ENCODE peak calls at places on chromosome 14, in five cellular contexts. W, J, F, Q and G are unnamed samples.

GRCh38 chr14:22551597-22551982 is 37.4 kb downstream of the DAD1 start:
- DNase-seq in W (no peak), J (peak), F (no peak), Q (no peak), G (no peak)

GRCh38 chr14:84208451-84208850 is 1321.5 kb upstream of the FLRT2 start:
- DNase-seq in W (no peak), J (no peak), F (peak), Q (no peak), G (no peak)

GRCh38 chr14:75430106-75430505 is 2.3 kb downstream of the JDP2 start:
- DNase-seq in W (no peak), J (no peak), F (no peak), Q (no peak), G (no peak)

GRCh38 chr14:67541448-67542387 is 8.6 kb downstream of the PLEKHH1 start:
- DNase-seq in W (peak), J (no peak), F (no peak), Q (no peak), G (no peak)

GRCh38 chr14:34322940-34323418 is 139.1 kb downstream of the SPTSSA start:
- DNase-seq in W (peak), J (peak), F (peak), Q (peak), G (no peak)

GRCh38 chr14:67413806-67414769 is 2.1 kb upstream of the PLEK2 start:
- DNase-seq in W (peak), J (no peak), F (peak), Q (peak), G (peak)

GRCh38 chr14:97916100-97916499 is 1118.9 kb downstream of the VRK1 start:
- DNase-seq in W (peak), J (no peak), F (no peak), Q (no peak), G (no peak)

GRCh38 chr14:24726480-24726879 is 92.5 kb upstream of the GZMB start:
- DNase-seq in W (no peak), J (no peak), F (no peak), Q (no peak), G (no peak)

GRCh38 chr14:79783061-79783460 is 428.2 kb downstream of the DIO2 start:
- DNase-seq in W (no peak), J (no peak), F (no peak), Q (no peak), G (no peak)

GRCh38 chr14:24848427-24848826 is 201.5 kb downstream of the STXBP6 start:
- DNase-seq in W (no peak), J (peak), F (no peak), Q (no peak), G (peak)

GRCh38 chr14:61525293-61526011 is 169.9 kb upstream of the HIF1A start:
- DNase-seq in W (peak), J (peak), F (peak), Q (no peak), G (no peak)

GRCh38 chr14:24141030-24141880 is at the start of gene EMC9:
- DNase-seq in W (peak), J (peak), F (peak), Q (peak), G (peak)